ENCODE peak calls at places on chromosomes 2 and 18, in five cellular contexts. R is small intestine; T is activated T-cell treated with anti-CD3 and anti-CD28 coated beads, Interleukin-2, amount 50 U/mL, for 1 hour; W is DMS153; M is spleen. F is an unnamed sample.

GRCh38 chr2:12821656-12822055 is 104.9 kb downstream of the TRIB2 start:
- DNase-seq in T (no peak), M (no peak), R (no peak), W (no peak), F (no peak)

GRCh38 chr2:169664978-169665930 is 29.0 kb downstream of the CFAP210 start:
- DNase-seq in T (no peak), W (no peak), R (no peak), M (no peak), F (no peak)

GRCh38 chr2:240159251-240159839 is 18.9 kb upstream of the OTOS start:
- DNase-seq in R (no peak), W (no peak), T (no peak), M (peak), F (no peak)

GRCh38 chr2:221671515-221671914 is 99.4 kb upstream of the EPHA4 start:
- DNase-seq in T (no peak), M (no peak), R (no peak), W (no peak), F (no peak)

GRCh38 chr2:241833101-241833937 is 24.3 kb downstream of the NEU4 start:
- DNase-seq in R (no peak), W (no peak), M (no peak), T (no peak), F (no peak)

GRCh38 chr18:49139726-49140125 is 189.0 kb upstream of the SMAD7 start:
- DNase-seq in T (no peak), W (no peak), M (no peak), R (no peak), F (peak)

GRCh38 chr2:14816069-14816738 is 183.7 kb downstream of the LRATD1 start:
- DNase-seq in M (no peak), W (no peak), T (no peak), R (peak), F (no peak)

GRCh38 chr2:156537147-156537546 is 101.0 kb downstream of the GPD2 start:
- DNase-seq in R (no peak), T (no peak), M (no peak), W (no peak), F (no peak)

GRCh38 chr2:25590921-25591505 is 82.4 kb downstream of the DTNB start:
- DNase-seq in M (no peak), W (no peak), T (no peak), R (no peak), F (peak)

GRCh38 chr18:6719098-6719913 is 10.2 kb upstream of the ARHGAP28 start:
- DNase-seq in T (no peak), W (no peak), M (no peak), R (no peak), F (no peak)

GRCh38 chr18:48860276-48861180 is 90.2 kb downstream of the SMAD7 start:
- DNase-seq in R (no peak), W (no peak), M (peak), T (no peak), F (peak)

GRCh38 chr2:170362895-170363582 is 185.1 kb downstream of the MYO3B start:
- DNase-seq in T (no peak), W (peak), R (no peak), M (no peak), F (no peak)

GRCh38 chr2:105617631-105618350 is 126.9 kb upstream of the NCK2 start:
- DNase-seq in R (peak), W (peak), T (no peak), M (no peak), F (no peak)

GRCh38 chr2:234680688-234681050 is 183.8 kb upstream of the ARL4C start:
- DNase-seq in R (no peak), M (no peak), T (no peak), W (no peak), F (no peak)

GRCh38 chr2:231716641-231717280 is 8.4 kb downstream of the PTMA start:
- DNase-seq in W (no peak), R (no peak), T (no peak), M (no peak), F (no peak)

GRCh38 chr2:156112323-156112722 is 220.2 kb downstream of the NR4A2 start:
- DNase-seq in T (no peak), R (no peak), W (no peak), M (no peak), F (no peak)

GRCh38 chr2:75454221-75454620 is 106.5 kb downstream of the EVA1A start:
- DNase-seq in W (no peak), R (no peak), T (no peak), M (no peak), F (no peak)

GRCh38 chr2:49770919-49771318 is 616.6 kb upstream of the FSHR start:
- DNase-seq in T (no peak), R (peak), M (no peak), W (no peak), F (peak)

GRCh38 chr2:173076557-173077345 is 1.1 kb downstream of the MAP3K20 start:
- DNase-seq in T (no peak), R (peak), W (no peak), M (peak), F (peak)

GRCh38 chr2:120820885-120821279 is 85.2 kb downstream of the GLI2 start:
- DNase-seq in R (no peak), W (no peak), M (peak), T (no peak), F (peak)

GRCh38 chr2:109356251-109357035 is 227.4 kb downstream of the SH3RF3 start:
- DNase-seq in T (no peak), R (no peak), M (no peak), W (no peak), F (peak)

GRCh38 chr2:58156780-58157179 is 84.3 kb downstream of the FANCL start:
- DNase-seq in W (no peak), T (no peak), R (no peak), M (no peak), F (no peak)

GRCh38 chr2:172701250-172701649 is 34.4 kb upstream of the RAPGEF4 start:
- DNase-seq in R (no peak), W (no peak), T (no peak), M (no peak), F (no peak)

GRCh38 chr2:38690499-38691420 is 24.8 kb downstream of the GALM start:
- DNase-seq in R (no peak), M (no peak), T (no peak), W (no peak), F (no peak)

F was measured in H7.